ENCODE peak calls at places on chromosomes 4 and X, in ten cellular contexts. M, L, K, Q, S, N, Y, A, D and B are unnamed samples.

GRCh38 chrX:74656079-74656745 is 41.8 kb upstream of the RLIM start:
- DNase-seq in M (no peak), L (no peak), K (no peak), Q (no peak), S (no peak), N (no peak), Y (no peak), A (no peak), D (no peak), B (no peak)

GRCh38 chr4:56803473-56803872 is 18.0 kb downstream of the SPINK2 start:
- DNase-seq in M (no peak), L (no peak), K (no peak), Q (no peak), S (no peak), N (no peak), Y (no peak), A (no peak), D (no peak), B (no peak)

GRCh38 chr4:40622913-40623312 is 6.8 kb downstream of the RBM47 start:
- DNase-seq in M (no peak), L (no peak), K (no peak), Q (no peak), S (no peak), N (no peak), Y (no peak), A (no peak), D (no peak), B (peak; percentile 63)

GRCh38 chrX:48467331-48467761 is 2.7 kb downstream of the SLC38A5 start:
- DNase-seq in M (no peak), L (no peak), K (no peak), Q (no peak), S (no peak), N (no peak), Y (no peak), A (no peak), D (no peak), B (no peak)

GRCh38 chr4:27692868-27693634 is 832.4 kb downstream of the STIM2 start:
- DNase-seq in M (no peak), L (no peak), K (no peak), Q (no peak), S (no peak), N (no peak), Y (no peak), A (no peak), D (no peak), B (no peak)

GRCh38 chr4:174136013-174136412 is 147.5 kb downstream of the FBXO8 start:
- DNase-seq in M (no peak), L (no peak), K (no peak), Q (no peak), S (no peak), N (no peak), Y (no peak), A (no peak), D (no peak), B (no peak)

GRCh38 chr4:110854021-110854678 is 231.3 kb upstream of the PITX2 start:
- DNase-seq in M (no peak), L (no peak), K (peak; percentile 4), Q (no peak), S (no peak), N (no peak), Y (no peak), A (no peak), D (no peak), B (peak; percentile 53)

GRCh38 chrX:74422576-74423288 is 1.4 kb downstream of the SLC16A2 start:
- DNase-seq in M (peak; percentile 4), L (no peak), K (peak; percentile 26), Q (peak; percentile 28), S (peak; percentile 70), N (no peak), Y (no peak), A (peak; percentile 48), D (peak; percentile 79), B (no peak)

GRCh38 chrX:68403060-68403459 is 30.2 kb downstream of the OPHN1 start:
- DNase-seq in M (no peak), L (no peak), K (no peak), Q (no peak), S (no peak), N (no peak), Y (no peak), A (no peak), D (no peak), B (no peak)

GRCh38 chrX:153642313-153642654 is 4.7 kb upstream of the DUSP9 start:
- DNase-seq in M (no peak), L (no peak), K (no peak), Q (no peak), S (peak; percentile 34), N (no peak), Y (no peak), A (no peak), D (no peak), B (no peak)

GRCh38 chrX:19005909-19006308 is 22.0 kb upstream of the PHKA2 start:
- DNase-seq in M (peak; percentile 4), L (no peak), K (no peak), Q (no peak), S (no peak), N (no peak), Y (no peak), A (no peak), D (no peak), B (no peak)

GRCh38 chrX:151789179-151789800 is 54.7 kb downstream of the CNGA2 start:
- DNase-seq in M (no peak), L (no peak), K (peak; percentile 65), Q (no peak), S (no peak), N (no peak), Y (no peak), A (no peak), D (peak; percentile 61), B (no peak)

GRCh38 chr4:48746608-48747374 is 33.3 kb downstream of the FRYL start:
- DNase-seq in M (no peak), L (peak; percentile 9), K (no peak), Q (no peak), S (no peak), N (no peak), Y (no peak), A (no peak), D (no peak), B (no peak)

GRCh38 chrX:115690554-115691216 is 129.7 kb downstream of the PLS3 start:
- DNase-seq in M (peak; percentile 19), L (peak; percentile 5), K (peak; percentile 86), Q (peak; percentile 47), S (peak; percentile 60), N (peak; percentile 79), Y (no peak), A (peak; percentile 18), D (no peak), B (peak; percentile 19)

GRCh38 chrX:119145241-119145653 is 17.6 kb upstream of the KIAA1210 start:
- DNase-seq in M (no peak), L (no peak), K (peak; percentile 2), Q (no peak), S (peak; percentile 24), N (no peak), Y (no peak), A (no peak), D (no peak), B (no peak)

GRCh38 chr4:38099908-38100407 is 139.8 kb downstream of the PTTG2 start:
- DNase-seq in M (no peak), L (no peak), K (peak; percentile 86), Q (no peak), S (no peak), N (no peak), Y (no peak), A (no peak), D (no peak), B (no peak)

GRCh38 chrX:120813982-120814381 is 61.7 kb downstream of the CT47B1 start:
- DNase-seq in M (no peak), L (no peak), K (no peak), Q (no peak), S (no peak), N (no peak), Y (no peak), A (no peak), D (no peak), B (no peak)

GRCh38 chr4:48518143-48518542 is 28.1 kb downstream of the ZAR1 start:
- DNase-seq in M (no peak), L (no peak), K (no peak), Q (no peak), S (no peak), N (no peak), Y (no peak), A (no peak), D (no peak), B (no peak)

GRCh38 chrX:138026211-138026610 is 460.3 kb downstream of the ZIC3 start:
- DNase-seq in M (no peak), L (no peak), K (peak; percentile 2), Q (no peak), S (no peak), N (no peak), Y (no peak), A (no peak), D (no peak), B (no peak)

GRCh38 chr4:108356209-108356535 is 187.4 kb upstream of the LEF1 start:
- DNase-seq in M (no peak), L (no peak), K (no peak), Q (no peak), S (no peak), N (no peak), Y (no peak), A (no peak), D (no peak), B (no peak)

GRCh38 chr4:102036619-102037376 is 246.3 kb downstream of the BANK1 start:
- DNase-seq in M (no peak), L (no peak), K (no peak), Q (no peak), S (no peak), N (peak; percentile 27), Y (no peak), A (no peak), D (no peak), B (peak; percentile 74)

GRCh38 chr4:161564230-161564834 is 599.5 kb downstream of the FSTL5 start:
- DNase-seq in M (no peak), L (no peak), K (peak; percentile 24), Q (no peak), S (no peak), N (no peak), Y (no peak), A (no peak), D (no peak), B (peak; percentile 15)